ENCODE peak calls at places on chromosomes 7 and 10, in ten cellular contexts. K is trophoblast cell; A is hepatocyte; U is A549; L is esophagus squamous epithelium; X is CD8-positive, alpha-beta T cell; M is spleen; Q is fibroblast of lung; Z is BJ; P is endodermal cell. D is an unnamed sample.

GRCh38 chr10:127262606-127263005 is 66.2 kb upstream of the INSYN2A start:
- DNase-seq in Z (no peak), X (no peak), K (no peak), U (no peak), P (no peak), A (no peak), Q (no peak), M (no peak), L (no peak), D (no peak)

GRCh38 chr7:85289279-85289678 is 102.4 kb upstream of the SEMA3D start:
- DNase-seq in L (no peak), Q (no peak), Z (no peak), K (no peak), P (no peak), M (no peak), A (no peak), X (no peak), U (no peak), D (no peak)

GRCh38 chr10:103548581-103549348 is 55.3 kb downstream of the NEURL1 start:
- DNase-seq in M (peak), Q (no peak), L (no peak), P (no peak), U (no peak), Z (no peak), A (peak), K (no peak), X (no peak), D (no peak)

GRCh38 chr10:72702868-72703581 is 11.1 kb downstream of the MCU start:
- DNase-seq in P (no peak), U (no peak), K (no peak), M (no peak), X (no peak), Q (peak), L (no peak), A (no peak), Z (no peak), D (peak)

GRCh38 chr7:107946881-107947280 is 55.9 kb downstream of the DLD start:
- DNase-seq in L (no peak), K (peak), Q (no peak), Z (no peak), A (no peak), U (no peak), P (no peak), X (no peak), M (no peak), D (no peak)

GRCh38 chr10:67519434-67519833 is 176.6 kb downstream of the CTNNA3 start:
- DNase-seq in Q (no peak), M (no peak), K (no peak), U (no peak), X (no peak), P (no peak), A (no peak), Z (no peak), L (no peak), D (no peak)

GRCh38 chr7:137882261-137882668 is 35.5 kb upstream of the DGKI start:
- DNase-seq in X (no peak), K (peak), A (no peak), Z (peak), L (no peak), P (no peak), Q (peak), M (no peak), U (peak), D (no peak)

GRCh38 chr10:121774813-121775212 is 153.0 kb downstream of the ATE1 start:
- DNase-seq in K (no peak), A (no peak), L (no peak), M (no peak), Z (no peak), U (no peak), P (no peak), X (no peak), Q (peak), D (no peak)

GRCh38 chr10:79559726-79560125 is 481 bp downstream of the SFTPA2 start:
- DNase-seq in L (no peak), K (peak), M (no peak), Z (no peak), U (no peak), X (no peak), Q (no peak), P (no peak), A (no peak), D (no peak)

GRCh38 chr7:1136841-1137516 is 23.0 kb downstream of the ZFAND2A start:
- DNase-seq in U (peak), P (peak), K (no peak), L (no peak), Q (no peak), M (peak), X (no peak), Z (no peak), A (no peak), D (no peak)

GRCh38 chr7:92504563-92504962 is 23.8 kb downstream of the PEX1 start:
- DNase-seq in X (no peak), Z (no peak), M (no peak), P (no peak), A (no peak), L (no peak), Q (no peak), K (no peak), U (no peak), D (no peak)

GRCh38 chr10:59748834-59749233 is 4.4 kb downstream of the MRLN start:
- DNase-seq in U (no peak), A (peak), P (no peak), X (no peak), Z (no peak), K (no peak), M (no peak), Q (no peak), L (no peak), D (no peak)

GRCh38 chr7:22443370-22444180 is 56.4 kb downstream of the STEAP1B start:
- DNase-seq in Z (no peak), M (no peak), Q (peak), L (no peak), P (no peak), A (peak), X (no peak), U (no peak), K (no peak), D (no peak)

GRCh38 chr10:87761892-87762291 is 56.1 kb downstream of the ATAD1 start:
- DNase-seq in L (no peak), A (peak), U (no peak), X (no peak), K (peak), P (no peak), M (no peak), Z (no peak), Q (peak), D (no peak)

GRCh38 chr7:93231799-93232672 is at the start of gene VPS50:
- DNase-seq in X (peak), L (peak), K (peak), M (peak), Q (peak), U (peak), A (peak), P (peak), Z (peak), D (peak)

GRCh38 chr7:23277359-23277989 is 21.7 kb upstream of the MALSU1 start:
- DNase-seq in P (peak), X (no peak), A (peak), U (peak), Z (no peak), K (peak), Q (peak), L (no peak), M (no peak), D (peak)

GRCh38 chr10:21297525-21298383 is 227.7 kb downstream of the SKIDA1 start:
- DNase-seq in M (no peak), X (no peak), L (no peak), P (no peak), Q (peak), U (no peak), A (no peak), K (no peak), Z (no peak), D (no peak)

GRCh38 chr7:125670926-125671572 is 741.4 kb upstream of the POT1 start:
- DNase-seq in U (no peak), A (peak), Q (peak), P (no peak), M (no peak), Z (no peak), L (no peak), X (no peak), K (peak), D (no peak)

GRCh38 chr10:130921461-130921860 is 390.1 kb downstream of the TCERG1L start:
- DNase-seq in X (no peak), P (peak), Q (no peak), K (no peak), Z (no peak), M (no peak), L (no peak), U (no peak), A (no peak), D (no peak)

GRCh38 chr7:35802649-35803048 is 1.8 kb downstream of the SEPTIN7 start:
- DNase-seq in X (no peak), P (no peak), Q (no peak), K (no peak), M (no peak), U (no peak), Z (no peak), A (no peak), L (no peak), D (peak)

GRCh38 chr10:14009315-14010082 is 321.2 kb downstream of the FRMD4A start:
- DNase-seq in P (no peak), U (no peak), Q (peak), M (no peak), X (peak), K (no peak), A (peak), L (no peak), Z (no peak), D (peak)

GRCh38 chr7:13803134-13803533 is 186.3 kb downstream of the ETV1 start:
- DNase-seq in K (no peak), A (no peak), Q (no peak), L (no peak), P (no peak), U (no peak), M (no peak), X (no peak), Z (no peak), D (no peak)

GRCh38 chr7:15555385-15555859 is 6.4 kb downstream of the AGMO start:
- DNase-seq in P (no peak), U (no peak), L (no peak), K (no peak), Z (no peak), M (no peak), Q (peak), A (peak), X (no peak), D (no peak)

GRCh38 chr10:96280859-96281258 is 9.5 kb upstream of the BLNK start:
- DNase-seq in X (no peak), K (peak), Z (no peak), M (no peak), P (no peak), U (no peak), Q (no peak), A (no peak), L (no peak), D (no peak)

GRCh38 chr7:137850586-137850985 is 3.8 kb upstream of the DGKI start:
- DNase-seq in P (no peak), M (no peak), L (no peak), U (no peak), X (no peak), Z (no peak), A (no peak), K (no peak), Q (no peak), D (no peak)

DNA sequence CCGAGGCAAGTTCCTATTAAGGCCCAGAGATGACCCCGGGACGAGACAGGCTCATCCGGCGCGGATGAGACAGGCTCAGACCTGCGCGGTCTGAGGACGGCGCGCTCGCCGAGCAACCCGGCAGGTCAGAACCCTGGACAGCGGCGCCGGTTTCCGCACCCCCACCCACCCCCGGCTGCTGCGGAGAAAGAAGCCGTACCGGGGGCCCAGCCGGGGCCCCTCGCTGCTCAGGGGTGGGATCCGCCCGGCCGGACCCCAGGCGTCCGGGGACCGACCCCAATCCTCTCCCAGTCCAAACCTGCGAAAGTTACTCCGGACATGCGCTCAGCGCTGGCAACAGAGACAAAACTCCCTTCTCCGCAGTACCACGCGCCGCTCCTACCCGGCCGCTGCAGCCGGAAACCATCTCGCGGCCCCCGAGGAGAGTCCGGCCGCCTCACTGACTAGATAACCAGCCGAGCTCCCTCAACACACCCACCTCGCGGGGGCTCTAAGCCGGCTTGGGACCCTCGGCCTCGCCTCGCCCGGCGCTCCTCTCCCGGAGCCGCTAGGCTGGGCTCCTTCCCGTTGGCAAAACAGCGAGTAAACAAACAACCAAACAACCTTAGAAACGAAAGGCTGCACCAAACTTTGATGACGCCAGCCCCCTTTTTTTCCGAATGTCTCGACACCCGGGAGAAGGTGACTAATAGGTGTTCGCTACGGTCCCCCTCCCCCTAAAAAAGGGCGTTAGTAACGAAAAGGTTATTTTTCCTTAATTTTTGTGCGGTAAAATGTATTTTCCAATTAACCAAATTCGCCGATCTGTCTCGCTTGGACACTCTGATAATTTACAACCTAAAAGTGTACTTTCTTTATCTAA is 2.3 kb upstream of the DRGX start:
- DNase-seq in L (no peak), Q (peak), K (peak), Z (no peak), P (peak), A (peak), X (peak), M (peak), U (peak), D (no peak)
- H3K4me3 ChIP-seq in L (peak), Q (peak), K (no peak), Z (no peak), P (peak), A (no peak), X (no peak), M (peak), U (peak), D (no peak)

DNA sequence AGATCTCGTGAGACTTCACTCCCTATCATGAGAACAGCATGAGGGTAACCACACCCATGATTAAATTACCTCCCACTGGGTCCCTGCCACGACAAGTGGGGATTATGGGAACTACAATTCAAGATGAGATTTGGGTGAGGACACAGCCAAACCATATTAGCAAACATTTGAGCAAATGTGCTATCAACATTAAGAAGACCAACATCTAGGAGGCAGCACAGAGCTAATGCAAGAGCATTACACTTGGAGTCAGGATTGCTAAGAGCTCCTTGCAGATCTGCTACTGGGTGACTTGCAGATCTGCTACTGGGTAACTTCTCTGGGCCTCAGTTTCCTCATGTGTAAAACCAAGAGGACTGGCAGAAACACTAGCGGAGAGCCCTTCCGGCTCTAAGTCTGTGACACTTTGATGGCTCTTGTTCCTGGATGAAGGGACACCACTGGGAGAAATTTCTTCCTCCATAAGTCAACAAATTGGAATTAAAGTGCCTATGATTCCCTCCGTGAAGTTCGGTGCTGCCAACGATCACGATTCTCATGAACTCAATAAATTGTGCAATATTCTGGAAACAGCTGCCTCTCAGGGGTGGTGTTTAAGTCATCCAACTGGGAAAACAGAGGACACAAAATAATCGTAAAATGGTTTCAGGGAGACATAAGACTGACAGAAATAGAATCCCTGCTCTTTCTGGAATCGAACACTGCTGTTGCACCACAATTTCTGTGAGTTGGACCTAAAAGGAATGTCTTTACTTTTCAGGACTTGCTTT is 115.8 kb upstream of the ITGB1 start:
- DNase-seq in Q (peak), Z (no peak), L (no peak), A (no peak), K (no peak), U (no peak), M (no peak), X (no peak), P (no peak), D (peak)
- H3K4me3 ChIP-seq in Q (no peak), Z (no peak), L (no peak), A (no peak), K (no peak), U (no peak), M (no peak), X (no peak), P (peak), D (no peak)

GRCh38 chr7:90763108-90763507 is 167.0 kb downstream of the CDK14 start:
- DNase-seq in P (no peak), U (no peak), X (no peak), Q (no peak), L (no peak), Z (no peak), K (no peak), A (no peak), M (no peak), D (no peak)

GRCh38 chr7:90766814-90767564 is 170.9 kb downstream of the CDK14 start:
- DNase-seq in Z (no peak), K (no peak), P (no peak), Q (peak), X (no peak), M (no peak), L (no peak), U (no peak), A (peak), D (no peak)

GRCh38 chr7:90768301-90768700 is 172.2 kb downstream of the CDK14 start:
- DNase-seq in X (no peak), A (no peak), P (no peak), Z (no peak), K (no peak), U (no peak), Q (no peak), M (no peak), L (no peak), D (no peak)

GRCh38 chr7:90761584-90761983 is 165.5 kb downstream of the CDK14 start:
- DNase-seq in A (no peak), L (no peak), M (no peak), P (no peak), U (no peak), Z (no peak), K (no peak), Q (no peak), X (no peak), D (no peak)

DNA sequence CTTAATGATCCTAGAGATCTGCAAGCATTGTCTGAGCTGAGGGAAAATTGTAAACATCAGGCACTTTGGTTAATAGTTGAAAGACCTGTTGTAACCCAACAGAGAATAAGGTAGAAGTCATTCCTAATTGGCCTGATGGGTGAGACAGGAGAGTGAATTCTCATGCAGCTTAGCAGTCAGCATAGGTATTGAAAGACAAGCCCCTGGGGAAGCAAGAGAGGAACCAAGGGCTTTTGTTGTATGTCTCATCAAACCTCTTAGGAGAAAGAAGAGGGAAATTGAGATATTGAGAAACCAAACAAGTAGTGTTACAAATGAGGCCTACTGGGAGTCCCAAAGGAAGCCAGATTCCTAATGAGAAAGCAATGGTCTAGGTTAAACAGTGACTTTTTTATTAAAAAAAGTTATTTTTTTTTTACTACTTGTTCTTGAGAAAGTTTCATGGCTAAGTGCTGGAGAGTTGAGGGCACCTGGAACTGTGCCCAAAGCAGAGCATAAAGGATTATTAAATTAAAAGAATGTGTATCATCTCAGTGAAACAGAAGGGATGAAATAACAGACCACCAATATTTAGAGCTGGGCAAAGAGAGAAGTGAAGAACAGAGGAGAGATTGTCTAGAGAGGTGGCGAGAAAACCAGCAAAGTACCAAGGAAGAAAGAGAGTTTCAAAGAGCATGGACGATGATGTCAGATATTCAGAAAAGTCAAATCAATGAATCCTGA is 168.9 kb downstream of the CDK14 start:
- DNase-seq in M (no peak), P (no peak), Z (no peak), K (no peak), A (no peak), L (no peak), X (no peak), U (no peak), Q (no peak), D (no peak)
- H3K4me3 ChIP-seq in M (no peak), P (no peak), Z (no peak), K (no peak), A (no peak), L (no peak), X (no peak), U (no peak), Q (no peak), D (no peak)

GRCh38 chr7:80589561-80590083 is 48.8 kb upstream of the CD36 start:
- DNase-seq in L (no peak), M (no peak), A (no peak), Z (no peak), X (no peak), P (no peak), Q (no peak), U (no peak), K (no peak), D (no peak)

GRCh38 chr7:80597875-80598274 is 40.6 kb upstream of the CD36 start:
- DNase-seq in Z (no peak), P (no peak), L (no peak), A (no peak), Q (no peak), U (no peak), M (no peak), X (no peak), K (no peak), D (no peak)

GRCh38 chr7:80596933-80597517 is 41.4 kb upstream of the CD36 start:
- DNase-seq in M (no peak), Q (peak), K (no peak), U (no peak), L (no peak), X (no peak), A (no peak), Z (no peak), P (no peak), D (no peak)

GRCh38 chr7:80591654-80592053 is 46.8 kb upstream of the CD36 start:
- DNase-seq in A (no peak), L (no peak), K (no peak), Z (no peak), X (no peak), P (no peak), Q (no peak), M (no peak), U (no peak), D (no peak)

DNA sequence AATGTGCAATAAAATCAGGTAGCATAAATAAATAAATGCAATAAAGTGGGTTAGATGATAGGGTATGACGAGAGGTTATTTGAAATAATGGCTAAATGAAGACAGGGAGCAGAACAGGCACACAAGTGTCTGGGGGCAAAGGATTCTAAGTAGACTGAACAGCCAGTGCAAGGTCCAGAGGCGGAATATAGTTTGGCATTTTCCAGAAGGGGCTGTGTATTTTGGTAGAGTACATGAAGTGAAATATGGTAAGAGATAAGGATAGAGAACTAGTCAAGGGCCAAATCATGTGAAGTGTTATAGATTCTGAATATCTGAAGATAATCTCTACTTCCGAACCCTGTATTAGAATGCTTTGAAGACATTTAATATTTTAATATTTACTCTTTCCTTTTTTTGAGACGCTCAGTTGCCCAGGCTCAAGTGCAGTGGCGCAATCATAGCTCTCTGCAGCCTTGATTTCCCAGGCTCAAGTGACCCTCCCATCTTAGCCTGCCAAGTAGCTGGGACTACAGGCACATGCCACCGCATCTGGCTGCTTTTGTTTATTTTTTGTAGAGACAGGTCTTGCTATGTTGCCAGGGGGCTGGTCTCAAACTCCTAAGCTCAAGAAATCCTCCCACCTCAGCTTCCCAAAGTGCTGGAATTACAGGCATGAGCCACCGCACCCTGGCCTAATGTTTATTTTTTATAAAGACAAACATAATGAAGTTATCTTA is 44.4 kb upstream of the CD36 start:
- DNase-seq in Q (peak), M (no peak), A (no peak), X (no peak), P (no peak), Z (no peak), K (no peak), L (no peak), U (no peak), D (no peak)
- H3K4me3 ChIP-seq in Q (no peak), M (no peak), A (no peak), X (no peak), P (no peak), Z (no peak), K (no peak), L (no peak), U (no peak), D (no peak)

D was measured in Jurkat, Clone E6-1.